ENCODE peak calls at places on chromosomes 16 and 17, in nine cellular contexts. One of them, this sample, is unnamed.
A peak's percentile ranks its signal among the peaks of the same experiment; 100 is the strongest.

GRCh38 chr17:71115669-71115972 is 946.3 kb downstream of the KCNJ2 start:
- DNase-seq in HT-29: no peak
- DNase-seq in KG1: no peak
- DNase-seq in IMR-90: peak; percentile 15
- DNase-seq in activated CD8-positive, alpha-beta T cell treated with anti-CD3 and anti-CD28 coated beads for 36 hours: no peak
- DNase-seq in activated CD8-positive, alpha-beta memory T cell treated with anti-CD3 and anti-CD28 coated beads for 4 hours: no peak
- DNase-seq in H9: no peak
- DNase-seq in NCI-H774: no peak
- DNase-seq in A549: no peak
- DNase-seq in this sample: no peak

GRCh38 chr16:85083051-85083639 is 29.1 kb downstream of the CIBAR2 start:
- DNase-seq in HT-29: no peak
- DNase-seq in KG1: peak; percentile 15
- DNase-seq in IMR-90: peak; percentile 27
- DNase-seq in activated CD8-positive, alpha-beta T cell treated with anti-CD3 and anti-CD28 coated beads for 36 hours: no peak
- DNase-seq in activated CD8-positive, alpha-beta memory T cell treated with anti-CD3 and anti-CD28 coated beads for 4 hours: no peak
- DNase-seq in H9: peak; percentile 83
- DNase-seq in NCI-H774: no peak
- DNase-seq in A549: no peak
- DNase-seq in this sample: peak; percentile 47

GRCh38 chr17:333626-334396 is 18.8 kb downstream of the RPH3AL start:
- DNase-seq in HT-29: no peak
- DNase-seq in KG1: no peak
- DNase-seq in IMR-90: peak; percentile 33
- DNase-seq in activated CD8-positive, alpha-beta T cell treated with anti-CD3 and anti-CD28 coated beads for 36 hours: peak; percentile 26
- DNase-seq in activated CD8-positive, alpha-beta memory T cell treated with anti-CD3 and anti-CD28 coated beads for 4 hours: no peak
- DNase-seq in H9: peak; percentile 81
- DNase-seq in NCI-H774: no peak
- DNase-seq in A549: no peak
- DNase-seq in this sample: no peak

GRCh38 chr17:35243459-35244204 is 760 bp downstream of the SLFN5 start:
- DNase-seq in HT-29: peak; percentile 70
- DNase-seq in KG1: peak; percentile 8
- DNase-seq in IMR-90: peak; percentile 69
- DNase-seq in activated CD8-positive, alpha-beta T cell treated with anti-CD3 and anti-CD28 coated beads for 36 hours: peak; percentile 87
- DNase-seq in activated CD8-positive, alpha-beta memory T cell treated with anti-CD3 and anti-CD28 coated beads for 4 hours: peak; percentile 23
- DNase-seq in H9: peak; percentile 50
- DNase-seq in NCI-H774: no peak
- DNase-seq in A549: peak; percentile 41
- DNase-seq in this sample: no peak

GRCh38 chr17:56997313-56997712 is 19.4 kb downstream of the SCPEP1 start:
- DNase-seq in HT-29: no peak
- DNase-seq in KG1: no peak
- DNase-seq in IMR-90: no peak
- DNase-seq in activated CD8-positive, alpha-beta T cell treated with anti-CD3 and anti-CD28 coated beads for 36 hours: no peak
- DNase-seq in activated CD8-positive, alpha-beta memory T cell treated with anti-CD3 and anti-CD28 coated beads for 4 hours: no peak
- DNase-seq in H9: no peak
- DNase-seq in NCI-H774: no peak
- DNase-seq in A549: no peak
- DNase-seq in this sample: no peak

GRCh38 chr17:31566992-31567373 is 175.5 kb downstream of the RAB11FIP4 start:
- DNase-seq in HT-29: no peak
- DNase-seq in KG1: no peak
- DNase-seq in IMR-90: no peak
- DNase-seq in activated CD8-positive, alpha-beta T cell treated with anti-CD3 and anti-CD28 coated beads for 36 hours: no peak
- DNase-seq in activated CD8-positive, alpha-beta memory T cell treated with anti-CD3 and anti-CD28 coated beads for 4 hours: no peak
- DNase-seq in H9: no peak
- DNase-seq in NCI-H774: no peak
- DNase-seq in A549: no peak
- DNase-seq in this sample: no peak

GRCh38 chr17:64499805-64500486 is 3.1 kb upstream of the POLG2 start:
- DNase-seq in HT-29: peak; percentile 25
- DNase-seq in KG1: no peak
- DNase-seq in IMR-90: peak; percentile 60
- DNase-seq in activated CD8-positive, alpha-beta T cell treated with anti-CD3 and anti-CD28 coated beads for 36 hours: no peak
- DNase-seq in activated CD8-positive, alpha-beta memory T cell treated with anti-CD3 and anti-CD28 coated beads for 4 hours: no peak
- DNase-seq in H9: no peak
- DNase-seq in NCI-H774: no peak
- DNase-seq in A549: peak; percentile 40
- DNase-seq in this sample: no peak

GRCh38 chr17:41492771-41493170 is 3.1 kb upstream of the KRT36 start:
- DNase-seq in HT-29: peak; percentile 54
- DNase-seq in KG1: no peak
- DNase-seq in IMR-90: peak; percentile 27
- DNase-seq in activated CD8-positive, alpha-beta T cell treated with anti-CD3 and anti-CD28 coated beads for 36 hours: no peak
- DNase-seq in activated CD8-positive, alpha-beta memory T cell treated with anti-CD3 and anti-CD28 coated beads for 4 hours: no peak
- DNase-seq in H9: no peak
- DNase-seq in NCI-H774: peak; percentile 62
- DNase-seq in A549: no peak
- DNase-seq in this sample: no peak

GRCh38 chr17:4622375-4622774 is 19.1 kb downstream of the ALOX15 start:
- DNase-seq in HT-29: no peak
- DNase-seq in KG1: no peak
- DNase-seq in IMR-90: no peak
- DNase-seq in activated CD8-positive, alpha-beta T cell treated with anti-CD3 and anti-CD28 coated beads for 36 hours: no peak
- DNase-seq in activated CD8-positive, alpha-beta memory T cell treated with anti-CD3 and anti-CD28 coated beads for 4 hours: no peak
- DNase-seq in H9: no peak
- DNase-seq in NCI-H774: no peak
- DNase-seq in A549: no peak
- DNase-seq in this sample: no peak

GRCh38 chr16:17724242-17724898 is 253.6 kb upstream of the XYLT1 start:
- DNase-seq in HT-29: no peak
- DNase-seq in KG1: no peak
- DNase-seq in IMR-90: peak; percentile 82
- DNase-seq in activated CD8-positive, alpha-beta T cell treated with anti-CD3 and anti-CD28 coated beads for 36 hours: no peak
- DNase-seq in activated CD8-positive, alpha-beta memory T cell treated with anti-CD3 and anti-CD28 coated beads for 4 hours: no peak
- DNase-seq in H9: no peak
- DNase-seq in NCI-H774: no peak
- DNase-seq in A549: no peak
- DNase-seq in this sample: no peak

GRCh38 chr17:39660397-39661043 is 4.6 kb upstream of the TCAP start:
- DNase-seq in HT-29: no peak
- DNase-seq in KG1: no peak
- DNase-seq in IMR-90: no peak
- DNase-seq in activated CD8-positive, alpha-beta T cell treated with anti-CD3 and anti-CD28 coated beads for 36 hours: no peak
- DNase-seq in activated CD8-positive, alpha-beta memory T cell treated with anti-CD3 and anti-CD28 coated beads for 4 hours: no peak
- DNase-seq in H9: no peak
- DNase-seq in NCI-H774: no peak
- DNase-seq in A549: no peak
- DNase-seq in this sample: no peak

GRCh38 chr17:22373911-22374310 is 681.6 kb downstream of the KCNJ18 start:
- DNase-seq in HT-29: no peak
- DNase-seq in KG1: no peak
- DNase-seq in IMR-90: no peak
- DNase-seq in activated CD8-positive, alpha-beta T cell treated with anti-CD3 and anti-CD28 coated beads for 36 hours: no peak
- DNase-seq in activated CD8-positive, alpha-beta memory T cell treated with anti-CD3 and anti-CD28 coated beads for 4 hours: no peak
- DNase-seq in H9: no peak
- DNase-seq in NCI-H774: no peak
- DNase-seq in A549: no peak
- DNase-seq in this sample: no peak

GRCh38 chr17:74843352-74843627 is 16.4 kb downstream of the GRIN2C start:
- DNase-seq in HT-29: no peak
- DNase-seq in KG1: no peak
- DNase-seq in IMR-90: no peak
- DNase-seq in activated CD8-positive, alpha-beta T cell treated with anti-CD3 and anti-CD28 coated beads for 36 hours: no peak
- DNase-seq in activated CD8-positive, alpha-beta memory T cell treated with anti-CD3 and anti-CD28 coated beads for 4 hours: no peak
- DNase-seq in H9: no peak
- DNase-seq in NCI-H774: no peak
- DNase-seq in A549: no peak
- DNase-seq in this sample: no peak

GRCh38 chr16:80540516-80541305 is at the start of gene DYNLRB2:
- DNase-seq in HT-29: peak; percentile 61
- DNase-seq in KG1: peak; percentile 85
- DNase-seq in IMR-90: peak; percentile 84
- DNase-seq in activated CD8-positive, alpha-beta T cell treated with anti-CD3 and anti-CD28 coated beads for 36 hours: peak; percentile 92
- DNase-seq in activated CD8-positive, alpha-beta memory T cell treated with anti-CD3 and anti-CD28 coated beads for 4 hours: peak; percentile 78
- DNase-seq in H9: peak; percentile 95
- DNase-seq in NCI-H774: peak; percentile 66
- DNase-seq in A549: peak; percentile 95
- DNase-seq in this sample: peak; percentile 76

GRCh38 chr16:73743665-73744496 is 552.7 kb upstream of the PSMD7 start:
- DNase-seq in HT-29: peak; percentile 14
- DNase-seq in KG1: no peak
- DNase-seq in IMR-90: no peak
- DNase-seq in activated CD8-positive, alpha-beta T cell treated with anti-CD3 and anti-CD28 coated beads for 36 hours: peak; percentile 9
- DNase-seq in activated CD8-positive, alpha-beta memory T cell treated with anti-CD3 and anti-CD28 coated beads for 4 hours: no peak
- DNase-seq in H9: peak; percentile 35
- DNase-seq in NCI-H774: no peak
- DNase-seq in A549: peak; percentile 4
- DNase-seq in this sample: peak; percentile 22

GRCh38 chr17:77453613-77454559 is 313.1 kb downstream of the SEC14L1 start:
- DNase-seq in HT-29: peak; percentile 37
- DNase-seq in KG1: no peak
- DNase-seq in IMR-90: no peak
- DNase-seq in activated CD8-positive, alpha-beta T cell treated with anti-CD3 and anti-CD28 coated beads for 36 hours: peak; percentile 85
- DNase-seq in activated CD8-positive, alpha-beta memory T cell treated with anti-CD3 and anti-CD28 coated beads for 4 hours: no peak
- DNase-seq in H9: no peak
- DNase-seq in NCI-H774: no peak
- DNase-seq in A549: no peak
- DNase-seq in this sample: no peak

GRCh38 chr17:72734611-72735010 is 357.9 kb downstream of the SLC39A11 start:
- DNase-seq in HT-29: no peak
- DNase-seq in KG1: no peak
- DNase-seq in IMR-90: no peak
- DNase-seq in activated CD8-positive, alpha-beta T cell treated with anti-CD3 and anti-CD28 coated beads for 36 hours: no peak
- DNase-seq in activated CD8-positive, alpha-beta memory T cell treated with anti-CD3 and anti-CD28 coated beads for 4 hours: no peak
- DNase-seq in H9: no peak
- DNase-seq in NCI-H774: no peak
- DNase-seq in A549: no peak
- DNase-seq in this sample: no peak

GRCh38 chr17:1423456-1424135 is 23.6 kb upstream of the YWHAE start:
- DNase-seq in HT-29: no peak
- DNase-seq in KG1: no peak
- DNase-seq in IMR-90: no peak
- DNase-seq in activated CD8-positive, alpha-beta T cell treated with anti-CD3 and anti-CD28 coated beads for 36 hours: no peak
- DNase-seq in activated CD8-positive, alpha-beta memory T cell treated with anti-CD3 and anti-CD28 coated beads for 4 hours: no peak
- DNase-seq in H9: no peak
- DNase-seq in NCI-H774: no peak
- DNase-seq in A549: no peak
- DNase-seq in this sample: no peak

GRCh38 chr17:67639555-67639954 is 78.2 kb upstream of the NOL11 start:
- DNase-seq in HT-29: peak; percentile 40
- DNase-seq in KG1: no peak
- DNase-seq in IMR-90: no peak
- DNase-seq in activated CD8-positive, alpha-beta T cell treated with anti-CD3 and anti-CD28 coated beads for 36 hours: no peak
- DNase-seq in activated CD8-positive, alpha-beta memory T cell treated with anti-CD3 and anti-CD28 coated beads for 4 hours: no peak
- DNase-seq in H9: no peak
- DNase-seq in NCI-H774: peak; percentile 11
- DNase-seq in A549: no peak
- DNase-seq in this sample: no peak

GRCh38 chr17:41267711-41268110 is 2.5 kb downstream of the KRTAP9-6 start:
- DNase-seq in HT-29: no peak
- DNase-seq in KG1: no peak
- DNase-seq in IMR-90: no peak
- DNase-seq in activated CD8-positive, alpha-beta T cell treated with anti-CD3 and anti-CD28 coated beads for 36 hours: no peak
- DNase-seq in activated CD8-positive, alpha-beta memory T cell treated with anti-CD3 and anti-CD28 coated beads for 4 hours: no peak
- DNase-seq in H9: no peak
- DNase-seq in NCI-H774: no peak
- DNase-seq in A549: no peak
- DNase-seq in this sample: no peak

GRCh38 chr16:11060364-11060763 is 116.0 kb downstream of the CLEC16A start:
- DNase-seq in HT-29: no peak
- DNase-seq in KG1: no peak
- DNase-seq in IMR-90: no peak
- DNase-seq in activated CD8-positive, alpha-beta T cell treated with anti-CD3 and anti-CD28 coated beads for 36 hours: no peak
- DNase-seq in activated CD8-positive, alpha-beta memory T cell treated with anti-CD3 and anti-CD28 coated beads for 4 hours: no peak
- DNase-seq in H9: no peak
- DNase-seq in NCI-H774: no peak
- DNase-seq in A549: no peak
- DNase-seq in this sample: no peak

GRCh38 chr16:819336-819735 is 18.8 kb upstream of the GNG13 start:
- DNase-seq in HT-29: no peak
- DNase-seq in KG1: peak; percentile 25
- DNase-seq in IMR-90: no peak
- DNase-seq in activated CD8-positive, alpha-beta T cell treated with anti-CD3 and anti-CD28 coated beads for 36 hours: peak; percentile 54
- DNase-seq in activated CD8-positive, alpha-beta memory T cell treated with anti-CD3 and anti-CD28 coated beads for 4 hours: no peak
- DNase-seq in H9: no peak
- DNase-seq in NCI-H774: no peak
- DNase-seq in A549: no peak
- DNase-seq in this sample: no peak

GRCh38 chr16:85390511-85391174 is 222.5 kb upstream of the GSE1 start:
- DNase-seq in HT-29: peak; percentile 76
- DNase-seq in KG1: no peak
- DNase-seq in IMR-90: peak; percentile 95
- DNase-seq in activated CD8-positive, alpha-beta T cell treated with anti-CD3 and anti-CD28 coated beads for 36 hours: no peak
- DNase-seq in activated CD8-positive, alpha-beta memory T cell treated with anti-CD3 and anti-CD28 coated beads for 4 hours: no peak
- DNase-seq in H9: no peak
- DNase-seq in NCI-H774: no peak
- DNase-seq in A549: peak; percentile 87
- DNase-seq in this sample: no peak

GRCh38 chr16:46629331-46629843 is 8.2 kb upstream of the SHCBP1 start:
- DNase-seq in HT-29: peak; percentile 45
- DNase-seq in KG1: no peak
- DNase-seq in IMR-90: peak; percentile 60
- DNase-seq in activated CD8-positive, alpha-beta T cell treated with anti-CD3 and anti-CD28 coated beads for 36 hours: no peak
- DNase-seq in activated CD8-positive, alpha-beta memory T cell treated with anti-CD3 and anti-CD28 coated beads for 4 hours: no peak
- DNase-seq in H9: peak; percentile 63
- DNase-seq in NCI-H774: peak; percentile 8
- DNase-seq in A549: peak; percentile 60
- DNase-seq in this sample: no peak

GRCh38 chr16:57091200-57091989 is 988 bp upstream of the CPNE2 start:
- DNase-seq in HT-29: peak; percentile 30
- DNase-seq in KG1: no peak
- DNase-seq in IMR-90: peak; percentile 53
- DNase-seq in activated CD8-positive, alpha-beta T cell treated with anti-CD3 and anti-CD28 coated beads for 36 hours: no peak
- DNase-seq in activated CD8-positive, alpha-beta memory T cell treated with anti-CD3 and anti-CD28 coated beads for 4 hours: no peak
- DNase-seq in H9: peak; percentile 76
- DNase-seq in NCI-H774: no peak
- DNase-seq in A549: peak; percentile 65
- DNase-seq in this sample: peak; percentile 43

GRCh38 chr16:24070851-24071250 is 185.3 kb upstream of the CACNG3 start:
- DNase-seq in HT-29: peak; percentile 60
- DNase-seq in KG1: peak; percentile 15
- DNase-seq in IMR-90: peak; percentile 22
- DNase-seq in activated CD8-positive, alpha-beta T cell treated with anti-CD3 and anti-CD28 coated beads for 36 hours: peak; percentile 55
- DNase-seq in activated CD8-positive, alpha-beta memory T cell treated with anti-CD3 and anti-CD28 coated beads for 4 hours: no peak
- DNase-seq in H9: peak; percentile 83
- DNase-seq in NCI-H774: no peak
- DNase-seq in A549: peak; percentile 51
- DNase-seq in this sample: peak; percentile 82

GRCh38 chr16:85288869-85289660 is 176.8 kb upstream of the CIBAR2 start:
- DNase-seq in HT-29: no peak
- DNase-seq in KG1: no peak
- DNase-seq in IMR-90: no peak
- DNase-seq in activated CD8-positive, alpha-beta T cell treated with anti-CD3 and anti-CD28 coated beads for 36 hours: no peak
- DNase-seq in activated CD8-positive, alpha-beta memory T cell treated with anti-CD3 and anti-CD28 coated beads for 4 hours: no peak
- DNase-seq in H9: no peak
- DNase-seq in NCI-H774: no peak
- DNase-seq in A549: no peak
- DNase-seq in this sample: no peak

GRCh38 chr16:24471616-24472015 is 67.8 kb upstream of the RBBP6 start:
- DNase-seq in HT-29: no peak
- DNase-seq in KG1: no peak
- DNase-seq in IMR-90: no peak
- DNase-seq in activated CD8-positive, alpha-beta T cell treated with anti-CD3 and anti-CD28 coated beads for 36 hours: no peak
- DNase-seq in activated CD8-positive, alpha-beta memory T cell treated with anti-CD3 and anti-CD28 coated beads for 4 hours: no peak
- DNase-seq in H9: no peak
- DNase-seq in NCI-H774: no peak
- DNase-seq in A549: no peak
- DNase-seq in this sample: no peak

GRCh38 chr16:65059421-65059980 is 62.4 kb downstream of the CDH11 start:
- DNase-seq in HT-29: peak; percentile 2
- DNase-seq in KG1: no peak
- DNase-seq in IMR-90: no peak
- DNase-seq in activated CD8-positive, alpha-beta T cell treated with anti-CD3 and anti-CD28 coated beads for 36 hours: no peak
- DNase-seq in activated CD8-positive, alpha-beta memory T cell treated with anti-CD3 and anti-CD28 coated beads for 4 hours: no peak
- DNase-seq in H9: no peak
- DNase-seq in NCI-H774: no peak
- DNase-seq in A549: no peak
- DNase-seq in this sample: no peak

GRCh38 chr17:6755731-6756184 is at the start of gene XAF1:
- DNase-seq in HT-29: no peak
- DNase-seq in KG1: no peak
- DNase-seq in IMR-90: peak; percentile 33
- DNase-seq in activated CD8-positive, alpha-beta T cell treated with anti-CD3 and anti-CD28 coated beads for 36 hours: peak; percentile 48
- DNase-seq in activated CD8-positive, alpha-beta memory T cell treated with anti-CD3 and anti-CD28 coated beads for 4 hours: peak; percentile 55
- DNase-seq in H9: no peak
- DNase-seq in NCI-H774: no peak
- DNase-seq in A549: no peak
- DNase-seq in this sample: no peak

GRCh38 chr16:81445143-81445922 is 725 bp downstream of the CMIP start:
- DNase-seq in HT-29: peak; percentile 56
- DNase-seq in KG1: peak; percentile 7
- DNase-seq in IMR-90: peak; percentile 19
- DNase-seq in activated CD8-positive, alpha-beta T cell treated with anti-CD3 and anti-CD28 coated beads for 36 hours: peak; percentile 67
- DNase-seq in activated CD8-positive, alpha-beta memory T cell treated with anti-CD3 and anti-CD28 coated beads for 4 hours: no peak
- DNase-seq in H9: no peak
- DNase-seq in NCI-H774: no peak
- DNase-seq in A549: no peak
- DNase-seq in this sample: no peak

This sample was measured in iPS DF 6.9.